ENCODE peak calls at places on chromosome X, in six cellular contexts. H, S, Z, P, E and C are unnamed samples.

GRCh38 chrX:39158801-39159657 is 357.8 kb downstream of the MID1IP1 start:
- DNase-seq in H (no peak), E (no peak), S (no peak), P (peak; percentile 67), Z (no peak), C (no peak)

GRCh38 chrX:65528705-65529340 is 5.8 kb downstream of the LAS1L start:
- DNase-seq in P (no peak), S (peak; percentile 64), H (peak; percentile 23), E (peak; percentile 71), Z (peak; percentile 19), C (no peak)

GRCh38 chrX:107747596-107748161 is 27.9 kb downstream of the TSC22D3 start:
- DNase-seq in S (no peak), H (no peak), Z (no peak), P (no peak), E (no peak), C (no peak)

GRCh38 chrX:9781941-9782340 is 4.3 kb upstream of the SHROOM2 start:
- DNase-seq in H (no peak), P (no peak), Z (no peak), S (no peak), E (no peak), C (no peak)

GRCh38 chrX:21741869-21742701 is 15.8 kb downstream of the SMPX start:
- DNase-seq in H (no peak), Z (no peak), P (no peak), S (no peak), E (no peak), C (no peak)

GRCh38 chrX:46034868-46035267 is 510.4 kb downstream of the ZNF674 start:
- DNase-seq in H (no peak), E (no peak), P (no peak), S (no peak), Z (no peak), C (no peak)

GRCh38 chrX:1307626-1308340 is 28.8 kb upstream of the IL3RA start:
- DNase-seq in Z (no peak), H (no peak), P (no peak), E (no peak), S (no peak), C (no peak)

GRCh38 chrX:6244666-6245065 is 16.0 kb upstream of the NLGN4X start:
- DNase-seq in S (no peak), E (no peak), P (no peak), Z (no peak), H (no peak), C (no peak)

GRCh38 chrX:114363346-114363745 is 220.5 kb upstream of the HTR2C start:
- DNase-seq in H (no peak), Z (no peak), P (no peak), S (peak; percentile 0), E (no peak), C (no peak)

GRCh38 chrX:140355922-140356321 is 148.9 kb downstream of the SOX3 start:
- DNase-seq in E (no peak), Z (no peak), P (no peak), H (no peak), S (no peak), C (no peak)

DNA sequence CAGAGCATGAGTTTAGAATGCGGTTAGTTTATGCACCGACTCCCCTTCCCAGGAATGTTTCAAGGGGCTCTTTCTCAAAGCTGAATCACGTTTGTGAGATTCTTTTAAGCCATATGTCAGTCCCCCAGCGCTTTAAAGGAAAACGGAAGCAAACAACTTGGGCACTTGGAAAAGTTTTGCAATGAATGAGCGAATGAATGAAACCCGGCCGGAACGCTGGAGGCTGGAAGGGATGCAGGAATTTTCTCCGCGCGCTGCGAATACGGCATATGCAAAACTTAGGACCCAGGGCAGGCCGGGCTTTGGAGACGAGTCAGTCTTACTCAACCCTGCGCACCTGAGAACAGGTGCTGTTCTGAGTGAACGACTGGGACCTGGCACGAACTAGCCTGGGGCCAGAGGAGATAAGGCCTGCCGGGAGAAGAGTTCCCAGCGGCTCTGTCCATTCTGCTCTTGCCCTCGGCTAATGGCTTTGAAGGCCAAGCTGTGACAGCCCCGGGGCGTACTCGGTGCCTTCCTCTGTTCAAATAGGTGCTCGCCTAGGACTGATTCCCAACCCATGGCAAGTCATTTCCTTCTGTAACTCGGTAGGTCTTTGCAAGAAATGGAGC is 763 bp upstream of the NRK start:
- DNase-seq in S (peak; percentile 84), P (no peak), E (no peak), H (no peak), Z (peak; percentile 15), C (no peak)
- TF ChIP-seq EZH2 in S (no peak), P (no peak), E (no peak), H (no peak), Z (no peak), C (no peak)

GRCh38 chrX:128634754-128635153 is 582.6 kb upstream of the ACTRT1 start:
- DNase-seq in Z (no peak), S (no peak), E (no peak), H (no peak), P (no peak), C (no peak)
- TF ChIP-seq POLR2AphosphoS5 in Z (no peak), S (no peak), E (no peak), H (no peak), P (no peak), C (no peak)

DNA sequence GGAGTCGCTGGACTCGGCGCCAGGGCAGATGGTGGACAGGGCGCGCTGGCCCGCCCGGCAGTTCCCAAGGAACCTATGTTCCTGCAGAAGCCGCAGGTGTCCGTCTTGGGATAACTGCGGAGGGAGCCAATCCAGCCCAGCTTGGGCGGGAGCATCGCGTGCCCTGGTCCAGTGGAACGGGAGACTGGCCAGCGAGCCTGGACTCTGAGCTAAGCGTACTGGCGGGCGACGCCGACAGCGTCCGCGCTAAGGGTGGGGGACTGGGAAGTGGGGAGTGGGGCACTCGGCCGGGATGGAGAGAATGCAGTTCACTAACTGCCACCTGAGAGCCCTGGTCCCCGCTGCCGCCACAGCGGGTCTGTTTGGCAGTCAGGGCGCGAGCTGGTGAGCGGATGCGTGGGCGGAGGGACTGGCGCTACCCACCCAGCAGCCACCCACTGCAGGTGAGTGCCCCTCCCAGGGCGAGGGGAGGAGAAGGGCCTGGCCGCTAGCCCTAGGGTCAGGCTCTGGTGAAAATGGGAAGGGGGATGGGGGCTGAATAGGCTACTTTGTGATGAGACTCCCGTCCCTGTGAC is 1.3 kb upstream of the MAMLD1 start:
- DNase-seq in Z (no peak), E (no peak), H (no peak), S (peak; percentile 41), P (no peak), C (no peak)
- H3K4me3 ChIP-seq in Z (no peak overlapping the region), E (no peak overlapping the region), H (peak overlapping the region; percentile 12), S (peak overlapping the region; percentile 58), P (no peak overlapping the region), C (no peak overlapping the region)

GRCh38 chrX:132955710-132956109 is 2.7 kb downstream of the HS6ST2 start:
- DNase-seq in S (peak; percentile 2), H (no peak), P (no peak), E (no peak), Z (no peak), C (no peak)

GRCh38 chrX:132958086-132958703 is at the start of gene HS6ST2:
- DNase-seq in P (no peak), E (no peak), H (no peak), S (peak; percentile 60), Z (peak; percentile 1), C (no peak)

GRCh38 chrX:132956421-132957210 is 1.8 kb downstream of the HS6ST2 start:
- DNase-seq in S (peak; percentile 49), Z (no peak), E (no peak), H (no peak), P (no peak), C (no peak)

GRCh38 chrX:132954323-132954722 is 4.1 kb downstream of the HS6ST2 start:
- DNase-seq in S (no peak), Z (no peak), P (no peak), E (no peak), H (no peak), C (no peak)

DNA sequence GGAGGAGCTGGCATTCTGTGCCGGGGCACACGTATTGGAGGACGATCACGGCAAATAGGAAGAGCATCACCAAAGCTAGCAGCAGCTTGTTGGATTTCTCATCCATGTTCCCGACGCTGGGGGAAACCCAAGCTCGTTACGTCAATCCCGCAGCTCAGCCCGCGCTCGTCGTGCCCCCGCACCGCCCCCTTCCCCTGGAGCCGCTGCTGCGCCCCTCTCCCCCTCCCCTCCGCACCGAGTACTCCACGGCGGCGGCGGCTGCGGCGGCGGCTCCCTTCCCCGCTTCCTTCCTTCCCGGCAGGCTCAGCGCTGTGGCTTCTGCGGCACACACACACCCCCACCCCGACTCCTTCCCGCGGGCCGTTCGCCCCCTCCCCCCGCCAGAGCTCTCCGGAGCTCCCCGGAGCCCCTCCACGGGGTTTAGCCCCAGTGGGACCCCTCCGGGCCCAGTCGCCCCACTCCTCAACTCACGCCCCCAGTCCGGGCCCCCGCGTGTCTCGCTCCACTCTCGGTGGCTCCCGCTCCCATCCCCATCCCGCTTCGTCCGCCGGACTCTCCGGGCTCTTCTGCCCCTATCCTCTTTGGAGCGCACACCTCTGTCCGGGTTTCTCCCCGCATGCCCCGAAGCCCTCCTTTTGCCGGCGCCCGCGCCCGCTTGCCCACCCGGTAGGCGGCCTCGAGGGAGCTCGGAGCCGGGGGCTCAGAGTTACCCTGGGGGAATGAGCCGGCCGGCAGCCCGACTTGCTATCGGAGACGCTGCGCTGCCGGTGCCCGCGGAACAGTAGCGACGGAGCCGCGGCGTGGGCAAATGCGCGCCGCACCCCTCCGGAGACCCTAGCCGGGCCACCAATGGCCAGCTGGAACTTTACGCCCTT is 981 bp downstream of the HS6ST2 start:
- DNase-seq in Z (peak; percentile 6), H (no peak), S (peak; percentile 56), E (no peak), P (no peak), C (no peak)
- TF ChIP-seq EZH2 in Z (no peak), H (no peak), S (no peak), E (no peak), P (no peak), C (no peak)